ENCODE peak calls at places on chromosomes 13 and 19, in ten cellular contexts. W is myocyte; D is DMS 273 treated with DMSO at 0.1 percent for 48 hours; Z is activated effector memory CD4-positive, alpha-beta T cell treated with Interleukin-2 at 50 U/mL for 16 hours; G is T-helper 2 cell; H is H9; P is hepatic stellate cell; J is occipital lobe; T is GM04504; I is NCI-H1436. Q is an unnamed sample.
A peak's percentile ranks its signal among the peaks of the same experiment; 100 is the strongest.

GRCh38 chr19:34353546-34353945 is 11.4 kb upstream of the GPI start:
- DNase-seq in Z (no peak), D (no peak), G (no peak), P (no peak), I (no peak), H (no peak), J (no peak), T (no peak), W (no peak), Q (no peak)

GRCh38 chr19:53147645-53148044 is 11.2 kb downstream of the ZNF347 start:
- DNase-seq in T (no peak), G (no peak), P (no peak), H (no peak), W (peak; percentile 1), D (no peak), I (no peak), J (no peak), Z (no peak), Q (no peak)

GRCh38 chr13:58081301-58081820 is 449.8 kb downstream of the PCDH17 start:
- DNase-seq in H (no peak), I (no peak), W (no peak), Z (no peak), J (no peak), P (no peak), G (no peak), T (no peak), D (no peak), Q (no peak)

GRCh38 chr19:10420444-10421239 is at the start of gene PDE4A:
- DNase-seq in H (peak; percentile 57), D (peak; percentile 42), T (no peak), W (no peak), P (peak; percentile 59), Z (peak; percentile 36), J (no peak), G (peak; percentile 88), I (no peak), Q (no peak)

GRCh38 chr19:33055718-33056117 is 9.0 kb downstream of the RHPN2 start:
- DNase-seq in J (no peak), Z (no peak), P (no peak), I (no peak), H (no peak), T (no peak), W (no peak), D (no peak), G (no peak), Q (no peak)

GRCh38 chr19:29211562-29212416 is 1.2 kb downstream of the UQCRFS1 start:
- DNase-seq in G (peak; percentile 44), I (no peak), D (no peak), W (peak; percentile 25), J (no peak), Z (no peak), P (peak; percentile 22), H (no peak), T (no peak), Q (no peak)

GRCh38 chr13:39571502-39572092 is 31.4 kb downstream of the LHFPL6 start:
- DNase-seq in J (no peak), H (no peak), W (no peak), G (no peak), T (no peak), D (no peak), P (no peak), Z (no peak), I (no peak), Q (no peak)

GRCh38 chr13:67152123-67152522 is 78.0 kb downstream of the PCDH9 start:
- DNase-seq in I (no peak), G (no peak), J (no peak), P (no peak), D (no peak), T (no peak), H (no peak), W (no peak), Z (no peak), Q (no peak)

GRCh38 chr19:47156861-47157454 is 26.3 kb downstream of the SAE1 start:
- DNase-seq in I (no peak), P (no peak), T (no peak), W (peak; percentile 82), J (no peak), H (no peak), G (peak; percentile 66), Z (no peak), D (no peak), Q (no peak)

GRCh38 chr19:2144190-2144589 is 7.2 kb downstream of the AP3D1 start:
- DNase-seq in T (no peak), P (no peak), W (no peak), Z (no peak), G (no peak), I (no peak), H (no peak), J (no peak), D (no peak), Q (no peak)

GRCh38 chr19:8654591-8655339 is 24.3 kb downstream of the NFILZ start:
- DNase-seq in I (peak; percentile 1), D (no peak), G (peak; percentile 68), W (peak; percentile 45), H (peak; percentile 75), T (no peak), P (peak; percentile 76), J (no peak), Z (peak; percentile 46), Q (peak; percentile 41)

Q was measured in dorsolateral prefrontal cortex.